ENCODE peak calls at places on chromosomes 3 and 15, in six cellular contexts. B is cardiac muscle cell, X is PC-3, C is SJSA1, G is lung, F is Panc1. H is an unnamed sample.

GRCh38 chr15:41501191-41501917 is 7.7 kb downstream of the ITPKA start:
- DNase-seq in B (peak; percentile 47), C (no peak), X (no peak), F (no peak), G (no peak), H (no peak)

GRCh38 chr3:136657526-136657925 is 94.7 kb downstream of the STAG1 start:
- DNase-seq in G (no peak), B (no peak), F (no peak), X (no peak), C (no peak), H (no peak)

GRCh38 chr3:94978076-94978475 is 915.2 kb downstream of the NSUN3 start:
- DNase-seq in B (no peak), C (no peak), X (no peak), G (peak; percentile 39), F (no peak), H (no peak)

GRCh38 chr3:147120029-147120428 is 286.3 kb downstream of the ZIC4 start:
- DNase-seq in F (no peak), X (peak; percentile 40), C (no peak), B (peak; percentile 3), G (no peak), H (no peak)

GRCh38 chr3:24510030-24510648 is 15.5 kb upstream of the THRB start:
- DNase-seq in F (no peak), G (no peak), C (no peak), B (no peak), X (peak; percentile 73), H (no peak)

GRCh38 chr15:57551717-57552677 is 39.7 kb upstream of the MYZAP start:
- DNase-seq in F (no peak), C (peak; percentile 89), B (peak; percentile 72), G (peak; percentile 71), X (peak; percentile 90), H (no peak)

GRCh38 chr3:69425249-69425648 is 39.4 kb upstream of the FRMD4B start:
- DNase-seq in F (peak; percentile 17), G (no peak), B (peak; percentile 44), C (no peak), X (peak; percentile 51), H (no peak)

GRCh38 chr3:115359507-115359906 is 212.4 kb upstream of the ZBTB20 start:
- DNase-seq in B (no peak), X (no peak), F (no peak), G (no peak), C (no peak), H (no peak)

GRCh38 chr3:100032262-100032661 is 82.0 kb downstream of the FILIP1L start:
- DNase-seq in C (no peak), F (no peak), B (no peak), X (peak; percentile 27), G (no peak), H (no peak)

GRCh38 chr3:152263711-152264110 is 5.0 kb upstream of the MBNL1 start:
- DNase-seq in C (no peak), G (no peak), F (no peak), X (no peak), B (no peak), H (no peak)

GRCh38 chr3:63400259-63400860 is 122.3 kb downstream of the SYNPR start:
- DNase-seq in X (peak; percentile 9), G (no peak), B (no peak), F (no peak), C (no peak), H (no peak)

GRCh38 chr3:53709256-53709655 is 137.0 kb downstream of the CHDH start:
- DNase-seq in C (no peak), F (no peak), G (no peak), B (no peak), X (no peak), H (no peak)

GRCh38 chr3:152309031-152309430 is 40.3 kb downstream of the MBNL1 start:
- DNase-seq in X (no peak), B (no peak), C (no peak), G (no peak), F (no peak), H (no peak)

GRCh38 chr3:124771083-124771445 is 40.8 kb downstream of the UMPS start:
- DNase-seq in X (no peak), G (no peak), B (no peak), C (no peak), F (no peak), H (no peak)

GRCh38 chr15:39255760-39256159 is 325.1 kb upstream of the THBS1 start:
- DNase-seq in B (no peak), G (no peak), F (no peak), C (no peak), X (no peak), H (no peak)

GRCh38 chr3:42061711-42062408 is 29.3 kb upstream of the TRAK1 start:
- DNase-seq in F (no peak), C (peak; percentile 85), X (peak; percentile 98), B (peak; percentile 24), G (peak; percentile 71), H (no peak)

GRCh38 chr3:143045639-143046038 is 44.3 kb downstream of the U2SURP start:
- DNase-seq in F (no peak), X (no peak), C (no peak), B (no peak), G (no peak), H (no peak)
- H3K4me1 ChIP-seq in F (no peaks in the 10 kb centered on the region), X (no peaks in the 10 kb centered on the region), C (no peaks in the 10 kb centered on the region), B (no peaks in the 10 kb centered on the region), G (no peaks in the 10 kb centered on the region), H (no peaks in the 10 kb centered on the region)

GRCh38 chr3:111616417-111617105 is 21.4 kb upstream of the ZBED2 start:
- DNase-seq in B (no peak), G (no peak), X (peak; percentile 62), C (peak; percentile 47), F (no peak), H (no peak)

GRCh38 chr3:111618945-111619344 is 23.8 kb upstream of the ZBED2 start:
- DNase-seq in F (no peak), X (no peak), B (no peak), C (no peak), G (no peak), H (no peak)

GRCh38 chr3:111617912-111618601 is 22.9 kb upstream of the ZBED2 start:
- DNase-seq in F (no peak), C (no peak), B (no peak), G (no peak), X (peak; percentile 61), H (no peak)

GRCh38 chr3:111615880-111616279 is 20.7 kb upstream of the ZBED2 start:
- DNase-seq in X (no peak), F (no peak), G (no peak), B (no peak), C (no peak), H (no peak)

DNA sequence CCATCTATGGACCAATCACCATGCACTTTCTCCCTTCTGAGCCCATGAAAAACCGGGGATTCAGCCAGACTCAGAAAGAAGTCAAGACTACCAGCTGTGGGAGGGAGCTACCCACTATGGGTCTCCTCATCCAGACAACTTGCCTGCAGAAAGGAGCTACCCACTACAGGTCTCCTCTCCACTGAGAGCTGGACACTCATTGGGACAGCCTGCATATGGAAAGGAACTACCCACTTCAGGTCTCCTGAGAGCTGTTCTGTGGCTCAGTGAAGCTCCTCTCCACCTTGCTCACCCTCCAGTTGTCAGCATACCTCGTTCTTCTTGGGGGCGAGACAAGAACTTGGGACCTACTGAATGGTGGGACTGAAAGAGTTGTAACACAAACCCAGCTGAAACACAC is 22.3 kb upstream of the ZBED2 start:
- DNase-seq in G (no peak), C (no peak), X (no peak), F (no peak), B (no peak), H (no peak)
- H3K27me3 ChIP-seq in G (no peaks in the 10 kb centered on the region), C (no peaks in the 10 kb centered on the region), X (no peaks in the 10 kb centered on the region), F (no peaks in the 10 kb centered on the region), B (no peaks in the 10 kb centered on the region), H (no peaks in the 10 kb centered on the region)

DNA sequence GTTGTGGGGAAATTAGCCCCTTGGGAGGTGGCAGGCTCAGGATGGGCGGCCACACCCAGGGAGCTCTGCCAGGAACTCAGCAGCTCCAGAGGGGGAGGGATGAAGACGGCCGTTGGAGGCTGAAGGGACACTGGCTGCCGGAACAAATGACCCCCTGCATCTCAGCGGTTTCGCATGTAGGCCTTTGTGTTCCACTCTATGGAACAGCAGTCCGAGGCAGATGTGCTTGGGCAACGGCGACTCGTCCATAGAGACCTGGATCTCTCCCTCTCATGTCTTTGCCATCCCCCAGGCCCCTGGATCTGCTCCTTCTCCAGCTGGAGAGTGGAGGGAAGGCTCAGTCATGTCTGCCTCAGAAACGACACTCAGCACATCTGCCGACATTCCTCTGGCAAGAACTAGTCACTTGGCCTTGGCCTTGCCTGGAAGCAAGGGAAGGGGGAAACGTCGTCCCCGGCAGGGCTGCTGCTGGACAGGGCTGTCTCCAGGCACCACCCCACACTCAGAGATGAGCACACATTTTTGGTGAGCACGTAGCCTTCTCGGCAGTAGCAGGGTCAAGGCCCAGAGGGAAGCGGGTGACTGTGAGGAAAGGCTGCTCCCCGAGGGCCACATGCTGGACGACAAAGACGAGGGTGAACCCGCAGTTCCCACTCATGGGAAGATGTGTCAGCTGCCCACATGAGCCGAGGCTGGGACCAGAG is 83.8 kb downstream of the ASB7 start:
- DNase-seq in G (no peak), B (no peak), C (no peak), X (no peak), F (no peak), H (no peak)
- H3K27ac ChIP-seq in G (no peak overlapping the region), B (no peak overlapping the region), C (peak overlapping the region; percentile 93), X (peak overlapping the region; percentile 100), F (no peak overlapping the region), H (no peak overlapping the region)

DNA sequence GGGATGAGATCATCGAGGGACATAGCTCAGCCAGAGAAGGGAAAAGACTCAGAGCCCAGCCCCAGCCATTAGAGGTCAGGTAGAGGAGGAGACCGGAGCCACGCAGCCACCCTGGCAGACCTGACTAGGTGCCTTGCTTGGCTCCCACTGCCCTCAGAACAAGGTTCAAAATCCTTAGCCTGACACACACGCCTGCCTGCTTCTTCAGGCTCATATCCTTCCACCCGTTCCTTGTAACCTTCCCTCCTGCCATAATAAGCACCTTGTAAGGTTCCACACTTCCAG is 31.0 kb downstream of the ATP2B2 start:
- DNase-seq in F (no peak), G (no peak), B (no peak), X (no peak), C (no peak), H (no peak)
- H3K4me1 ChIP-seq in F (no peaks in the 10 kb centered on the region), G (no peaks in the 10 kb centered on the region), B (peaks cover 13% of the 10 kb centered on the region), X (no peaks in the 10 kb centered on the region), C (no peaks in the 10 kb centered on the region), H (peaks cover 13% of the 10 kb centered on the region)

DNA sequence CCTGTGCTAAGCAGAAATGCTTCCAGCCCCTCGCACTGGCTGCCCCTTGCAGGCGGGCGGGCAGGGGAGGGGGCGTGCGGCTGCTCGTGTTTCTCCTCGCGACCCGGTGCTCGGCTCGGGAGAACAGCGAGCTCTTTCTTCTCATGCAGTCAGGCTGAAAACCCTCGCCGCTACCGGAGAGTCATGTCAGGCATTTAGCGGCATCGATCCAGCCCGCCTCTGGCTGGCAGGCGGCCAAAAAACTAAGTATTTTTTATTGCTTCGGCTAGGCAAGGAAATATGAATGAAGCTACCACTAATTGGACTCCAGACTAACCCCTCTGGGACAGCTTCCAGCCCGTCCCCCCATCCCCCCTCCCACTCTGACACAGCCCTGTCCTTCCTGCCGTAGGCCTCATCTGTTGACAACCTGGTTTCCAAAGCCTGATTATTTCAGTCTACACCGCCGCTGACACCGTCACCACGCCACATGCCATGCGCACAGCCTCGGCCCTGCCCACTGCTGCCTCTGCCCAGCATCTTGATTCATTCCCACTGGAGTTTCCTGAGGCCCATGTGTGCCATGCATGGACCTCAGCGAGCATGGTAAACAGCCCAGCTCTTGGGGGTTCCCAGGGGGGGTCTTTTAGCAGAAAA is 35.3 kb downstream of the TLE3 start:
- DNase-seq in F (no peak), B (no peak), G (peak; percentile 38), C (no peak), X (peak; percentile 32), H (peak; percentile 69)
- H3K27me3 ChIP-seq in F (no peaks in the 10 kb centered on the region), B (no peaks in the 10 kb centered on the region), G (no peaks in the 10 kb centered on the region), C (no peaks in the 10 kb centered on the region), X (no peaks in the 10 kb centered on the region), H (no peaks in the 10 kb centered on the region)

GRCh38 chr3:15794303-15794771 is 3.4 kb downstream of the ANKRD28 start:
- DNase-seq in B (no peak), X (peak; percentile 47), F (no peak), G (no peak), C (no peak), H (no peak)
- H3K27ac ChIP-seq in B (no peak overlapping the region), X (peak overlapping the region; percentile 94), F (peak overlapping the region; percentile 98), G (no peak overlapping the region), C (peak overlapping the region; percentile 96), H (no peak overlapping the region)

H was measured in right lobe of liver.